ENCODE peak calls at places on chromosomes 2 and 18, in eight cellular contexts. A is breast epithelium; I is cardiac muscle cell; J is psoas muscle; G is heart right ventricle; M is CD8-positive, alpha-beta memory T cell; L is IMR-90; B is fibroblast of lung. O is an unnamed sample.

GRCh38 chr2:55590810-55591440 is 26.5 kb downstream of the PPP4R3B start:
- DNase-seq in B (peak; percentile 12), I (no peak), G (no peak), L (peak; percentile 60), M (no peak), A (no peak), J (no peak), O (no peak)

GRCh38 chr2:7692657-7693161 is 775.5 kb downstream of the RNF144A start:
- DNase-seq in M (no peak), G (peak; percentile 15), J (peak; percentile 61), I (peak; percentile 13), B (peak; percentile 90), A (no peak), L (peak; percentile 53), O (no peak)

GRCh38 chr2:165238295-165238694 is 919 bp upstream of the SCN2A start:
- DNase-seq in A (no peak), G (no peak), J (no peak), L (peak; percentile 16), B (peak; percentile 36), M (no peak), I (peak; percentile 23), O (peak; percentile 35)

GRCh38 chr2:224892574-224893204 is 149.6 kb downstream of the DOCK10 start:
- DNase-seq in A (no peak), G (no peak), B (no peak), I (no peak), L (no peak), J (no peak), M (no peak), O (no peak)

GRCh38 chr2:70726947-70727725 is 40.9 kb downstream of the ADD2 start:
- DNase-seq in A (no peak), B (no peak), M (no peak), J (no peak), I (peak; percentile 46), G (no peak), L (peak; percentile 11), O (no peak)

GRCh38 chr2:218898109-218898878 is 17.6 kb downstream of the WNT10A start:
- DNase-seq in I (peak; percentile 56), A (no peak), J (peak; percentile 69), M (peak; percentile 69), G (peak; percentile 80), B (peak; percentile 38), L (peak; percentile 18), O (peak; percentile 46)

GRCh38 chr2:12556762-12557161 is 160.0 kb upstream of the TRIB2 start:
- DNase-seq in J (no peak), G (no peak), L (peak; percentile 84), B (peak; percentile 71), M (no peak), A (no peak), I (peak; percentile 68), O (no peak)

GRCh38 chr2:171098607-171099006 is 62.1 kb downstream of the TLK1 start:
- DNase-seq in G (no peak), B (no peak), L (no peak), A (no peak), I (no peak), M (no peak), J (no peak), O (no peak)

GRCh38 chr2:109450574-109451265 is 163.0 kb downstream of the SEPTIN10 start:
- DNase-seq in A (no peak), M (no peak), G (peak; percentile 51), J (peak; percentile 77), I (no peak), B (no peak), L (no peak), O (no peak)

GRCh38 chr2:182631299-182631698 is 84.8 kb upstream of the DNAJC10 start:
- DNase-seq in G (no peak), A (no peak), J (no peak), L (no peak), M (no peak), I (no peak), B (no peak), O (no peak)

GRCh38 chr2:43131051-43131889 is 95.1 kb downstream of the ZFP36L2 start:
- DNase-seq in J (peak; percentile 77), B (peak; percentile 78), I (peak; percentile 87), M (peak; percentile 96), A (peak; percentile 95), G (peak; percentile 61), L (peak; percentile 92), O (peak; percentile 68)

GRCh38 chr2:195545811-195546210 is 111.2 kb upstream of the SLC39A10 start:
- DNase-seq in A (no peak), L (no peak), J (no peak), G (no peak), B (no peak), I (no peak), M (no peak), O (no peak)

GRCh38 chr2:222477962-222478608 is 53.7 kb downstream of the SGPP2 start:
- DNase-seq in A (no peak), M (no peak), J (no peak), B (no peak), L (no peak), I (no peak), G (no peak), O (no peak)

GRCh38 chr2:207283356-207283755 is 117.6 kb upstream of the KLF7 start:
- DNase-seq in J (peak; percentile 21), A (no peak), I (peak; percentile 24), G (peak; percentile 14), B (no peak), M (no peak), L (no peak), O (no peak)

GRCh38 chr18:59917422-59917821 is 17.6 kb downstream of the PMAIP1 start:
- DNase-seq in J (no peak), I (peak; percentile 73), L (peak; percentile 58), G (no peak), A (no peak), B (no peak), M (no peak), O (no peak)

GRCh38 chr2:31271851-31272267 is 37.9 kb downstream of the EHD3 start:
- DNase-seq in I (peak; percentile 51), G (no peak), J (no peak), B (no peak), M (no peak), A (no peak), L (peak; percentile 26), O (no peak)

GRCh38 chr2:157076526-157077161 is 180.9 kb upstream of the GALNT5 start:
- DNase-seq in A (no peak), G (no peak), B (no peak), I (no peak), M (no peak), J (no peak), L (no peak), O (no peak)

GRCh38 chr18:48166971-48167370 is 236.5 kb upstream of the SMAD2 start:
- DNase-seq in L (no peak), A (no peak), I (no peak), J (peak; percentile 30), M (no peak), B (no peak), G (peak; percentile 49), O (no peak)

GRCh38 chr18:55861266-55861665 is 273.3 kb upstream of the TCF4 start:
- DNase-seq in B (peak; percentile 60), J (no peak), L (peak; percentile 60), A (no peak), I (peak; percentile 70), G (no peak), M (no peak), O (peak; percentile 39)

GRCh38 chr2:96161785-96162367 is 16.6 kb upstream of the DUSP2 start:
- DNase-seq in B (peak; percentile 15), G (no peak), A (no peak), I (peak; percentile 46), M (peak; percentile 73), J (no peak), L (no peak), O (no peak)
- H3K4me1 ChIP-seq in B (no peaks in the 10 kb centered on the region), G (no peaks in the 10 kb centered on the region), A (no peaks in the 10 kb centered on the region), I (peaks cover 11% of the 10 kb centered on the region), M (peaks cover 82% of the 10 kb centered on the region), J (no peaks in the 10 kb centered on the region), L (no peaks in the 10 kb centered on the region), O (no peaks in the 10 kb centered on the region)

GRCh38 chr18:9919564-9920232 is 5.9 kb downstream of the VAPA start:
- DNase-seq in I (no peak), B (no peak), L (no peak), M (no peak), A (no peak), J (no peak), G (no peak), O (no peak)
- H3K4me3 ChIP-seq in I (no peak overlapping the region), B (no peak overlapping the region), L (no peak overlapping the region), M (no peak overlapping the region), A (no peak overlapping the region), J (peak overlapping the region; percentile 5), G (no peak overlapping the region), O (no peak overlapping the region)

DNA sequence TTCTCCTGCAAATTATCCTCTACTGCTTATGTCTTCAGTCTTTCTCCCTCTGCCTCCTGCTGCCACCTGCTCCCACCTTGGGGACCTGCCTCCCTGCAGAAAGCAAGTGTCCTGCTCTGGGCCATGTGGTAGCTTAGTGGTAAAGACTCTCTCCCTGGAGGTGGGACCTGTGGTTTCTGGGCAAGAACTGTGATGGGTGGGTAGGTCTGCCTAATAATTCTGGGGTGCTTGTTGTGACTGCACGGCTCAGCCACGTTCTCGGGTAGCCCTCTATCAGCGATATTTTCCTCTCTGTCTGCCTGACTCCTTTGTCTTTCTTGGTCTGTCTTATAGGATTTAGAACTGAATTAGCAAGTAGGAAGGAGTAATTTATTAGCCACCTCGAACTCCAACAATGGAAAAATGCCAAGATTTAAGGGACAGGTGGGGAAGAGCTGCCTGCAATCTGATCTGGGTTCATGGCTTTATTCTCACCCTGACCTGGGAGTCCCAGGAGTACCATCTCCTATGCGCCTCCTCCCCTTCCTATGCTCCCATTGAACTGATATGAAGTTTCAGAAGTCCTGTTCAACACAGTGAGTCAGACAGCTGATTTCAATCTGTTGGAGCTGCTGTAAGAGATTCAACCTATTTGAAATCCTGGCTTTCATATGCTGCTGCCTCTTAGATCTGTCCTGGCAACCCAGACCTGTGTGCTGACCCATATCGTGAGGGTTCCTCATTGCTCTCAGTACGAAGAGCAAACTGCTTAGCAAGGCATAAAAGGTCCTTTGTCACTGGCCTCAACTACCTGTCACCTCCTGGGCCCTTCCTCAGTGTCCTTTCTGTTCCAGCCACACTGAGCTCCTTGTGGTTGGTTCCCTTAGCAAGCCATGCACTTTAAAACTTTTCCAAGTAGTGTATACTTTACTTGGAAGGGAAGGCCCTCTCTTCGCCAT is 16.1 kb upstream of the CD28 start:
- DNase-seq in G (no peak), A (no peak), M (no peak), I (peak; percentile 53), J (no peak), B (no peak), L (peak; percentile 38), O (no peak)
- H3K27me3 ChIP-seq in G (no peaks in the 10 kb centered on the region), A (no peaks in the 10 kb centered on the region), M (no peaks in the 10 kb centered on the region), I (no peaks in the 10 kb centered on the region), J (no peaks in the 10 kb centered on the region), B (no peaks in the 10 kb centered on the region), L (no peaks in the 10 kb centered on the region), O (no peaks in the 10 kb centered on the region)

DNA sequence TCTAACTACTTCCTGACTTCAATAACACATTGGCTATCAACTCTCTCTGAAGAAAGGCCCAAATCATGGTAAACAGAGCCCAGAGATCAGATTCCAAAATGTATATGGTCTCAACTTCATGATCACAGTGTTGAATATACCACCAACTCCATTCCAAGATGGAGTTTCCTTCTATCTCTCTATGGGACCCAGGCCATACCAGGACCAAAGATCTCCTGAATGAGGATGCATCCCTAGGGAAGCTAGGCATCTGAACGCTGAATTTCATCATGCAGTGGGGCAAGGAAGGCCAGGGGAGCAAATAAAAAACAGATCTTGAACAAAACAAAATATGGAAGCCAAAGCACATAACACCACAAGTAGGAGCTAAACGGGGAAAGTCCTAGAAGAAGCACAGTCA is 320.7 kb upstream of the PKDCC start:
- DNase-seq in G (no peak), L (no peak), M (no peak), A (no peak), I (no peak), B (no peak), J (no peak), O (no peak)
- H3K4me1 ChIP-seq in G (peaks cover 5% of the 10 kb centered on the region), L (no peaks in the 10 kb centered on the region), M (no peaks in the 10 kb centered on the region), A (no peaks in the 10 kb centered on the region), I (peaks cover 10% of the 10 kb centered on the region), B (no peaks in the 10 kb centered on the region), J (no peaks in the 10 kb centered on the region), O (no peaks in the 10 kb centered on the region)